ENCODE peak calls at places on chromosomes 12 and 14, in eight cellular contexts. A is foreskin fibroblast, Y is AG04450, N is brain microvascular endothelial cell, E is keratinocyte, F is uterus, O is astrocyte, B is HCT116. W is an unnamed sample.

GRCh38 chr12:31207799-31208465 is 118.0 kb downstream of the SINHCAF start:
- DNase-seq in A (no peak), Y (no peak), N (no peak), E (no peak), F (no peak), O (no peak), B (no peak), W (no peak)

GRCh38 chr12:6691473-6691872 is 2.3 kb upstream of the ZNF384 start:
- DNase-seq in A (peak), Y (no peak), N (peak), E (no peak), F (no peak), O (peak), B (no peak), W (peak)

GRCh38 chr12:111437816-111438454 is 32.2 kb downstream of the SH2B3 start:
- DNase-seq in A (peak), Y (no peak), N (peak), E (peak), F (no peak), O (peak), B (no peak), W (no peak)

GRCh38 chr12:108312885-108313203 is 26.3 kb downstream of the CMKLR1 start:
- DNase-seq in A (no peak), Y (no peak), N (no peak), E (no peak), F (peak), O (no peak), B (no peak), W (no peak)

GRCh38 chr12:124368421-124369032 is 73.6 kb downstream of the RFLNA start:
- DNase-seq in A (no peak), Y (no peak), N (no peak), E (no peak), F (no peak), O (no peak), B (no peak), W (no peak)

GRCh38 chr12:132904718-132905328 is 17.4 kb upstream of the CHFR start:
- DNase-seq in A (peak), Y (no peak), N (peak), E (no peak), F (peak), O (no peak), B (no peak), W (no peak)

GRCh38 chr12:68358532-68359485 is 26.6 kb upstream of the MDM1 start:
- DNase-seq in A (peak), Y (peak), N (peak), E (no peak), F (peak), O (peak), B (peak), W (peak)

GRCh38 chr14:57480044-57480443 is 13.6 kb downstream of the CCDC198 start:
- DNase-seq in A (peak), Y (no peak), N (no peak), E (no peak), F (no peak), O (peak), B (no peak), W (peak)

GRCh38 chr12:124422142-124422569 is 127.3 kb downstream of the RFLNA start:
- DNase-seq in A (no peak), Y (no peak), N (no peak), E (peak), F (peak), O (no peak), B (no peak), W (no peak)

GRCh38 chr14:24057271-24057670 is 5.5 kb downstream of the CARMIL3 start:
- DNase-seq in A (no peak), Y (no peak), N (no peak), E (no peak), F (no peak), O (no peak), B (no peak), W (no peak)

GRCh38 chr12:124390442-124391116 is 95.7 kb downstream of the RFLNA start:
- DNase-seq in A (peak), Y (no peak), N (peak), E (no peak), F (peak), O (peak), B (peak), W (no peak)

GRCh38 chr14:21039059-21039422 is 3.1 kb upstream of the RNASE7 start:
- DNase-seq in A (peak), Y (peak), N (no peak), E (no peak), F (peak), O (peak), B (no peak), W (peak)

GRCh38 chr12:64006211-64006610 is 161.7 kb downstream of the SRGAP1 start:
- DNase-seq in A (no peak), Y (no peak), N (peak), E (no peak), F (no peak), O (peak), B (no peak), W (no peak)

GRCh38 chr14:26773906-26774593 is 176.2 kb upstream of the NOVA1 start:
- DNase-seq in A (no peak), Y (no peak), N (no peak), E (no peak), F (no peak), O (no peak), B (no peak), W (no peak)

GRCh38 chr14:64503184-64503433 is 529 bp downstream of the ZBTB25 start:
- DNase-seq in A (no peak), Y (no peak), N (no peak), E (no peak), F (no peak), O (no peak), B (no peak), W (no peak)

GRCh38 chr12:39646963-39647362 is 27.4 kb upstream of the ABCD2 start:
- DNase-seq in A (peak), Y (no peak), N (no peak), E (no peak), F (no peak), O (no peak), B (no peak), W (no peak)

GRCh38 chr12:56115329-56115728 is 1.1 kb upstream of the RPL41 start:
- DNase-seq in A (peak), Y (no peak), N (peak), E (no peak), F (no peak), O (peak), B (no peak), W (no peak)

GRCh38 chr12:88706286-88706685 is 126.0 kb upstream of the KITLG start:
- DNase-seq in A (peak), Y (no peak), N (no peak), E (no peak), F (no peak), O (peak), B (no peak), W (no peak)

GRCh38 chr12:84070311-84070710 is 842.3 kb downstream of the SLC6A15 start:
- DNase-seq in A (peak), Y (peak), N (peak), E (no peak), F (peak), O (peak), B (no peak), W (peak)

GRCh38 chr14:79638647-79639266 is 572.5 kb downstream of the DIO2 start:
- DNase-seq in A (no peak), Y (no peak), N (no peak), E (no peak), F (no peak), O (no peak), B (no peak), W (no peak)

GRCh38 chr12:56011509-56012090 is 9.2 kb upstream of the IKZF4 start:
- DNase-seq in A (peak), Y (no peak), N (no peak), E (no peak), F (no peak), O (no peak), B (no peak), W (no peak)

GRCh38 chr12:53365245-53365904 is 14.6 kb upstream of the SP1 start:
- DNase-seq in A (peak), Y (no peak), N (peak), E (no peak), F (no peak), O (no peak), B (no peak), W (no peak)

GRCh38 chr12:113900711-113901110 is 65.4 kb downstream of the RBM19 start:
- DNase-seq in A (peak), Y (no peak), N (no peak), E (no peak), F (no peak), O (no peak), B (no peak), W (no peak)

GRCh38 chr12:76030378-76031080 is 1.0 kb downstream of the PHLDA1 start:
- DNase-seq in A (peak), Y (no peak), N (peak), E (no peak), F (peak), O (no peak), B (no peak), W (no peak)

GRCh38 chr12:109582636-109583035 is 9.0 kb downstream of the MVK start:
- DNase-seq in A (no peak), Y (no peak), N (no peak), E (peak), F (no peak), O (no peak), B (no peak), W (no peak)

GRCh38 chr14:76407449-76408150 is 31.7 kb downstream of the ESRRB start:
- DNase-seq in A (no peak), Y (no peak), N (no peak), E (no peak), F (no peak), O (no peak), B (no peak), W (no peak)

GRCh38 chr12:16606201-16606849 is 363 bp upstream of the LMO3 start:
- DNase-seq in A (peak), Y (no peak), N (peak), E (no peak), F (peak), O (peak), B (no peak), W (no peak)

GRCh38 chr12:16870845-16871244 is 264.9 kb upstream of the LMO3 start:
- DNase-seq in A (no peak), Y (no peak), N (no peak), E (no peak), F (no peak), O (no peak), B (no peak), W (no peak)

GRCh38 chr12:102950950-102951490 is 6.5 kb upstream of the ASCL1 start:
- DNase-seq in A (no peak), Y (no peak), N (no peak), E (no peak), F (no peak), O (no peak), B (no peak), W (no peak)

GRCh38 chr12:104520242-104520900 is 63.6 kb downstream of the CHST11 start:
- DNase-seq in A (no peak), Y (no peak), N (no peak), E (no peak), F (no peak), O (no peak), B (no peak), W (no peak)

GRCh38 chr14:80213602-80214001 is 2.3 kb upstream of the DIO2 start:
- DNase-seq in A (peak), Y (no peak), N (peak), E (no peak), F (no peak), O (peak), B (peak), W (no peak)

GRCh38 chr12:15782667-15783066 is 6.5 kb downstream of the EPS8 start:
- DNase-seq in A (no peak), Y (no peak), N (peak), E (no peak), F (no peak), O (peak), B (no peak), W (no peak)

GRCh38 chr12:106299193-106299794 is 3.2 kb upstream of the TCP11L2 start:
- DNase-seq in A (peak), Y (no peak), N (no peak), E (no peak), F (no peak), O (no peak), B (no peak), W (no peak)

GRCh38 chr12:52126605-52127578 is 47.4 kb downstream of the SMIM41 start:
- DNase-seq in A (peak), Y (no peak), N (peak), E (no peak), F (peak), O (no peak), B (no peak), W (no peak)

GRCh38 chr14:58713677-58714076 is 75.9 kb downstream of the DACT1 start:
- DNase-seq in A (no peak), Y (no peak), N (no peak), E (no peak), F (no peak), O (peak), B (no peak), W (no peak)

GRCh38 chr12:119334459-119335170 is at the start of gene CCDC60:
- DNase-seq in A (no peak), Y (no peak), N (no peak), E (no peak), F (no peak), O (no peak), B (no peak), W (no peak)

GRCh38 chr14:31036552-31036951 is 10.4 kb upstream of the STRN3 start:
- DNase-seq in A (no peak), Y (no peak), N (no peak), E (no peak), F (no peak), O (no peak), B (no peak), W (no peak)

GRCh38 chr12:109727039-109727723 is 13.6 kb downstream of the FAM222A start:
- DNase-seq in A (no peak), Y (no peak), N (no peak), E (no peak), F (no peak), O (no peak), B (no peak), W (no peak)

DNA sequence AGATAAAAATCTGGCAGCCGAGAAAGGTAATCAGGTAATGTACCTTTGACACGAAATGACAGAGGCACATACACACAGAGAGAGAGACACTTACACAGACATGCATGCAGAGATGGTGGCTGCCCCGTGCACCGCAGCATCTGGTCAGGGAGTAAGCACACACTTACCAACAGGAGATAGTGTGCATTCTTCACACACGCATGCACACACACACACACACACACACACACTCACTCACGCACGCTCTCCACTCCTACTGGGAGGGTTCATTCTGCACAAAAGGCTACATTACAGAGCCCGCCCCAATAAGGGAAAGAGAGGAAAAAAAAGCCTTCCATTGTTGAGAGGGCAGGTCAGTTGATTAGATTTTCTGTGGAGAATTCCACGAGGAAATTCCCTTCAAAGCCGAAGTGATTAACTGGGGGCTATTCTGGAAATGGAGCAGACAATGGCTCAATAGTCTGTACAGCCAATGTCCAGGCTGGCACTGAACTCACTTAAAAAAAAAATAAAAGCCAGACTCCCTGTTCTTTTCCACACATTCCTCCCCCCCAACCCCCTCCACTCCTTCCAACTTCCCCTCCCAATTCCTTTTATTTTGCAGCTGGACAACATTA is 1.4 kb upstream of the SOX5 start:
- DNase-seq in A (no peak), Y (no peak), N (peak), E (no peak), F (peak), O (peak), B (no peak), W (no peak)
- H3K4me3 ChIP-seq in A (no peak), Y (peak), N (peak), E (no peak), F (peak), O (peak), B (no peak), W (no peak)

GRCh38 chr14:78566017-78566858 is 396.1 kb downstream of the NRXN3 start:
- DNase-seq in A (peak), Y (peak), N (peak), E (peak), F (peak), O (peak), B (peak), W (peak)
- H3K4me3 ChIP-seq in A (peak), Y (peak), N (peak), E (no peak), F (no peak), O (peak), B (no peak), W (peak)

DNA sequence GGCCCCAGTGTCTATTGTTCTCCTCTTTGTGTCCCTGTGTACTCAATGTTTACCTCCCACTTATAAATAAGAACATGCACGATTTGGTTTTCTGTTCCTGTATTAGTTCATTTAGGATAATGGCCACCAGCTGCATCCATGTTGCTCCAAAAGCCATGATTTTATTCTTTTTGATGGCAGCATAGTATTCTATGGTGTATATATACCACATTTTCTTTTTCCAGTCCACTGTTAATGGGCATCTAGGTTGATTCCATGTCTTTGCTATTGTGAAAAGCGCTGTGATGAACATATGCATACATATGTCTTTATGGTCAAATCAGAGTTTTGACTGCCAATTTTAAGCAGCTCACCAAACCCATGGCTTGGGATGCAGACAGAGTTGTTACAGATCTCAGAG is 17.2 kb upstream of the ANP32D start:
- DNase-seq in A (no peak), Y (no peak), N (no peak), E (no peak), F (no peak), O (no peak), B (no peak), W (no peak)
- H3K4me3 ChIP-seq in A (no peak), Y (no peak), N (no peak), E (no peak), F (no peak), O (no peak), B (no peak), W (no peak)

DNA sequence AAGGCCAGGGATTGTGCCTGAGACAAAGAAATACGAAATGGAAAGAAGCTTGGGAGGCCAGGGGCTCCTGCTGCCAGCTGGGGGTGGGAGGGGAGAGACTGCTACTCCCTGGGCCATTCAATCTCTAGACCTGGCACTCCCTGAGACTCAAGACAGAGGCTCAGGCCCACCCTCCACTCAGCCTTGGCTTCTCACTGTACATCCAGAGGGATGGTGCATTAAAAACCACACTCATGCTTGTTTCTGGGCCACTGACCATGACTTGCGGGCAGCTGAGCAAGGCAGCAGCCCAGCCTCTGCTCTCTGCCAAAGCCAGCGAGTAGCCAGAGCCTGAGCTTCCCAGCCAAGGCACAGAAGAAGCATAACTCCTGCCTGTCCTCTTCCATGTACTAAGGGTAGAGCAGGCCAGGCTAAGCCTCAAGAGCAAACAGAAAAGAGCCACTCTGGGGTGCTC is 41.5 kb downstream of the PITPNM2 start:
- DNase-seq in A (no peak), Y (no peak), N (no peak), E (no peak), F (no peak), O (no peak), B (no peak), W (no peak)
- H3K4me3 ChIP-seq in A (no peak), Y (no peak), N (no peak), E (no peak), F (no peak), O (no peak), B (no peak), W (no peak)

GRCh38 chr12:131774576-131774975 is 53.6 kb upstream of the MMP17 start:
- DNase-seq in A (no peak), Y (no peak), N (no peak), E (no peak), F (no peak), O (no peak), B (no peak), W (no peak)
- H3K4me3 ChIP-seq in A (no peak), Y (no peak), N (no peak), E (no peak), F (no peak), O (no peak), B (no peak), W (no peak)

GRCh38 chr14:91401751-91402150 is 15.9 kb downstream of the CCDC88C start:
- DNase-seq in A (no peak), Y (no peak), N (no peak), E (no peak), F (no peak), O (no peak), B (no peak), W (no peak)
- H3K4me3 ChIP-seq in A (no peak), Y (no peak), N (no peak), E (no peak), F (no peak), O (no peak), B (no peak), W (no peak)

DNA sequence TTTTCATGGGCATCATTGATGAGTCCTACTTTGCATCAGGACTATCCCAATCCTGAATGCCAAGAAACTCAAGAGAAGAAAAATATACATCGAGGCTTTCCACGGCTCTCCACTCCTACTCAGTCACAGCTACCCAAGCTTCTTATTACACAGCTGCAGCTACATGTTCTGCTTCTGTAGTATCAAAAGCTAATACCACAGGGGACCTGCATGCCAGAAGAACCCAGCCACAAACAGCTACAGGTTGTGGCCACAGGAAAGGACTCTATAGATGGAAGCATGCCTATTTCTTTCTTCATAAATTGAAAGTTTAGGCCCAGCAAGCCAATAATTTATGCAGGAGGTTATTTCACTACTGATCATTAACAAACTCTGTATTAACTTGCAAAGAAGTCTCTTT is 209.7 kb upstream of the EGLN3 start:
- DNase-seq in A (no peak), Y (no peak), N (no peak), E (no peak), F (no peak), O (no peak), B (no peak), W (no peak)
- H3K4me3 ChIP-seq in A (no peak), Y (no peak), N (no peak), E (no peak), F (no peak), O (no peak), B (no peak), W (no peak)

GRCh38 chr14:37618498-37619041 is 23.1 kb downstream of the TTC6 start:
- DNase-seq in A (no peak), Y (no peak), N (no peak), E (no peak), F (no peak), O (no peak), B (no peak), W (no peak)
- H3K4me3 ChIP-seq in A (no peak), Y (no peak), N (no peak), E (no peak), F (no peak), O (no peak), B (no peak), W (no peak)

GRCh38 chr12:849192-849527 is 96.8 kb downstream of the WNK1 start:
- DNase-seq in A (no peak), Y (no peak), N (no peak), E (no peak), F (no peak), O (no peak), B (no peak), W (no peak)

GRCh38 chr12:848519-849191 is 96.3 kb downstream of the WNK1 start:
- DNase-seq in A (no peak), Y (no peak), N (no peak), E (no peak), F (no peak), O (peak), B (no peak), W (no peak)

GRCh38 chr12:851343-851742 is 98.2 kb downstream of the RAD52 start:
- DNase-seq in A (peak), Y (peak), N (no peak), E (no peak), F (no peak), O (peak), B (no peak), W (peak)

GRCh38 chr12:851913-852312 is 97.6 kb downstream of the RAD52 start:
- DNase-seq in A (peak), Y (peak), N (peak), E (no peak), F (no peak), O (peak), B (no peak), W (peak)

GRCh38 chr12:852864-853263 is 96.6 kb downstream of the RAD52 start:
- DNase-seq in A (no peak), Y (no peak), N (no peak), E (no peak), F (no peak), O (no peak), B (no peak), W (no peak)
- H3K4me3 ChIP-seq in A (no peak), Y (no peak), N (no peak), E (no peak), F (no peak), O (no peak), B (no peak), W (no peak)

W was measured in skeletal muscle cell.